ENCODE peak calls at places on chromosomes 2 and 18, in eight cellular contexts. A is fibroblast of the aortic adventitia, I is heart right ventricle, L is Calu3, C is AG04449, Q is AG04450, H is AG09319, W is mesothelial cell of epicardium. O is an unnamed sample.

GRCh38 chr18:62361288-62361687 is 36.2 kb downstream of the TNFRSF11A start:
- DNase-seq in A (no peak), I (no peak), L (no peak), C (no peak), Q (no peak), H (no peak), W (no peak), O (no peak)

GRCh38 chr2:197378494-197378972 is 56.3 kb downstream of the SF3B1 start:
- DNase-seq in A (peak), I (no peak), L (peak), C (no peak), Q (no peak), H (no peak), W (peak), O (no peak)

GRCh38 chr2:1721706-1722483 is 22.4 kb downstream of the PXDN start:
- DNase-seq in A (peak), I (no peak), L (no peak), C (peak), Q (no peak), H (no peak), W (no peak), O (peak)

GRCh38 chr2:241534293-241534692 is 24.3 kb upstream of the BOK start:
- DNase-seq in A (no peak), I (no peak), L (no peak), C (no peak), Q (no peak), H (no peak), W (no peak), O (no peak)

GRCh38 chr2:144456680-144457079 is 63.2 kb downstream of the ZEB2 start:
- DNase-seq in A (peak), I (peak), L (no peak), C (peak), Q (peak), H (peak), W (no peak), O (no peak)

GRCh38 chr2:23926289-23926749 is 604 bp downstream of the ATAD2B start:
- DNase-seq in A (no peak), I (no peak), L (peak), C (no peak), Q (no peak), H (no peak), W (peak), O (peak)

GRCh38 chr2:231387904-231388724 is 7.4 kb upstream of the B3GNT7 start:
- DNase-seq in A (peak), I (peak), L (peak), C (no peak), Q (no peak), H (no peak), W (no peak), O (no peak)

GRCh38 chr18:74476154-74476553 is 19.0 kb upstream of the DIPK1C start:
- DNase-seq in A (peak), I (peak), L (no peak), C (no peak), Q (no peak), H (no peak), W (peak), O (no peak)

GRCh38 chr18:8988262-8988871 is 114.1 kb upstream of the NDUFV2 start:
- DNase-seq in A (peak), I (peak), L (peak), C (no peak), Q (no peak), H (peak), W (peak), O (no peak)

GRCh38 chr2:12727641-12728040 is 10.9 kb downstream of the TRIB2 start:
- DNase-seq in A (no peak), I (no peak), L (no peak), C (no peak), Q (no peak), H (no peak), W (no peak), O (no peak)

GRCh38 chr2:228986961-228987360 is 284.1 kb downstream of the PID1 start:
- DNase-seq in A (no peak), I (no peak), L (no peak), C (no peak), Q (no peak), H (no peak), W (no peak), O (no peak)

GRCh38 chr2:182117203-182117602 is 131.6 kb downstream of the PPP1R1C start:
- DNase-seq in A (no peak), I (no peak), L (no peak), C (no peak), Q (no peak), H (no peak), W (no peak), O (no peak)

GRCh38 chr2:153074207-153074606 is 355.8 kb downstream of the ARL6IP6 start:
- DNase-seq in A (no peak), I (no peak), L (no peak), C (no peak), Q (no peak), H (no peak), W (no peak), O (no peak)

GRCh38 chr18:22391571-22392359 is 25.9 kb downstream of the CTAGE1 start:
- DNase-seq in A (peak), I (no peak), L (peak), C (peak), Q (peak), H (peak), W (peak), O (peak)

GRCh38 chr2:225288986-225289385 is 110.5 kb upstream of the NYAP2 start:
- DNase-seq in A (no peak), I (no peak), L (no peak), C (no peak), Q (no peak), H (no peak), W (no peak), O (no peak)

GRCh38 chr2:214226061-214226460 is 184.8 kb upstream of the VWC2L start:
- DNase-seq in A (no peak), I (no peak), L (no peak), C (no peak), Q (no peak), H (no peak), W (no peak), O (no peak)

GRCh38 chr18:52343138-52343537 is 3.1 kb downstream of the DCC start:
- DNase-seq in A (no peak), I (no peak), L (no peak), C (no peak), Q (no peak), H (no peak), W (no peak), O (no peak)

GRCh38 chr2:120486946-120487345 is 141.0 kb downstream of the INHBB start:
- DNase-seq in A (no peak), I (no peak), L (no peak), C (peak), Q (no peak), H (no peak), W (no peak), O (no peak)

GRCh38 chr18:39453882-39454281 is 1888.3 kb upstream of the CELF4 start:
- DNase-seq in A (peak), I (no peak), L (no peak), C (no peak), Q (peak), H (peak), W (no peak), O (no peak)

GRCh38 chr2:175957845-175958244 is 44.2 kb downstream of the LNPK start:
- DNase-seq in A (no peak), I (no peak), L (no peak), C (no peak), Q (no peak), H (no peak), W (no peak), O (no peak)

GRCh38 chr18:2564373-2564772 is 6.9 kb downstream of the METTL4 start:
- DNase-seq in A (no peak), I (no peak), L (no peak), C (no peak), Q (no peak), H (no peak), W (no peak), O (no peak)

GRCh38 chr2:109174214-109174613 is 45.2 kb downstream of the SH3RF3 start:
- DNase-seq in A (peak), I (no peak), L (no peak), C (no peak), Q (no peak), H (no peak), W (no peak), O (no peak)

GRCh38 chr2:45166229-45166890 is 157.1 kb upstream of the SIX2 start:
- DNase-seq in A (no peak), I (no peak), L (no peak), C (no peak), Q (no peak), H (no peak), W (no peak), O (no peak)

GRCh38 chr2:236195726-236196125 is 27.5 kb upstream of the GBX2 start:
- DNase-seq in A (no peak), I (no peak), L (no peak), C (no peak), Q (no peak), H (no peak), W (no peak), O (no peak)

GRCh38 chr18:31789409-31789808 is 28.7 kb upstream of the SLC25A52 start:
- DNase-seq in A (no peak), I (no peak), L (no peak), C (no peak), Q (no peak), H (no peak), W (no peak), O (no peak)

GRCh38 chr2:156005999-156006712 is 326.4 kb downstream of the NR4A2 start:
- DNase-seq in A (peak), I (no peak), L (no peak), C (no peak), Q (no peak), H (no peak), W (no peak), O (no peak)

GRCh38 chr18:58067611-58068010 is 23.6 kb downstream of the NEDD4L start:
- DNase-seq in A (no peak), I (no peak), L (no peak), C (no peak), Q (no peak), H (no peak), W (no peak), O (no peak)

GRCh38 chr2:105081006-105081701 is 43.3 kb downstream of the MRPS9 start:
- DNase-seq in A (peak), I (no peak), L (no peak), C (no peak), Q (no peak), H (no peak), W (no peak), O (no peak)

GRCh38 chr18:59691046-59691395 is 6.2 kb downstream of the CCBE1 start:
- DNase-seq in A (no peak), I (no peak), L (peak), C (no peak), Q (no peak), H (no peak), W (no peak), O (no peak)

GRCh38 chr2:117714110-117714509 is 100.4 kb upstream of the DDX18 start:
- DNase-seq in A (no peak), I (no peak), L (no peak), C (no peak), Q (no peak), H (no peak), W (no peak), O (no peak)

GRCh38 chr2:31238126-31238905 is 4.4 kb downstream of the EHD3 start:
- DNase-seq in A (no peak), I (no peak), L (no peak), C (no peak), Q (no peak), H (no peak), W (no peak), O (no peak)

DNA sequence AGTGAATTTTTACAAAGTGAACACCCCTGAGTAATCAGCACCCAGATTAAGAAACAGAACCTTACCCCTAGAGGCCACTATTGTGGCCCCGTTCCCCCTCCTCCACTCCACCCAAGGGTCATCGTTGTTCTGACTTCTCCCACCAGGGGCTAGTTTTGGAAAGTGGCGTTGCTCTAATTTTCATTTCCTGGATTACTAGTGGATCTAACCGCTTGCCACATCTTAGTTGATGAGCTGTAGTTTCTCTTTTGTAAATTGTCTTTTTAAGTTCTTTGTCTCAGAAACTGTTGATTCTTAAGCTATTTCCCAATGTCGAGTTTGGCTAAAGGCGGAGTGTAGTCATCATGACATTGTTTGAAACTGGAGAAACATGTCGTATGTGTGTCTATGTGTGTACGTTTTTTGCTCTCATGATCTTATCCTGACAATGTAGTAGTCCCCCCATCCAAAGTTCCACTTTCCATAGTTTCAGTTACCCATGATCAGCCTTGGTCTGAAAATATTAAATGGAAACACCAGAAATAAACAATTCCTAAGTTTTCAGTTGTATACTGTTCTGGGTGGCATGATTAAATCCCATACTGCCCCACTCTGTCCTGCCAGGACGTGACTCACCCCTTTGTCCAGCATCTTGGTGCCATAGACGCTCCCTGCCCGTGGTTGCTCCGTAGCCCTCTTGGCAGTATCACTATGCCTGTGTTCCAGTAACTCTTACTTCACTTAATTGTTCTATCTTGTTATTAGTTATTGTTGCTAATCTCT is 71.0 kb upstream of the SP3 start:
- DNase-seq in A (peak), I (peak), L (no peak), C (no peak), Q (no peak), H (no peak), W (no peak), O (no peak)
- TF ChIP-seq CTCF in A (peak), I (peak), L (no peak), C (no peak), Q (peak), H (peak), W (peak), O (no peak)

DNA sequence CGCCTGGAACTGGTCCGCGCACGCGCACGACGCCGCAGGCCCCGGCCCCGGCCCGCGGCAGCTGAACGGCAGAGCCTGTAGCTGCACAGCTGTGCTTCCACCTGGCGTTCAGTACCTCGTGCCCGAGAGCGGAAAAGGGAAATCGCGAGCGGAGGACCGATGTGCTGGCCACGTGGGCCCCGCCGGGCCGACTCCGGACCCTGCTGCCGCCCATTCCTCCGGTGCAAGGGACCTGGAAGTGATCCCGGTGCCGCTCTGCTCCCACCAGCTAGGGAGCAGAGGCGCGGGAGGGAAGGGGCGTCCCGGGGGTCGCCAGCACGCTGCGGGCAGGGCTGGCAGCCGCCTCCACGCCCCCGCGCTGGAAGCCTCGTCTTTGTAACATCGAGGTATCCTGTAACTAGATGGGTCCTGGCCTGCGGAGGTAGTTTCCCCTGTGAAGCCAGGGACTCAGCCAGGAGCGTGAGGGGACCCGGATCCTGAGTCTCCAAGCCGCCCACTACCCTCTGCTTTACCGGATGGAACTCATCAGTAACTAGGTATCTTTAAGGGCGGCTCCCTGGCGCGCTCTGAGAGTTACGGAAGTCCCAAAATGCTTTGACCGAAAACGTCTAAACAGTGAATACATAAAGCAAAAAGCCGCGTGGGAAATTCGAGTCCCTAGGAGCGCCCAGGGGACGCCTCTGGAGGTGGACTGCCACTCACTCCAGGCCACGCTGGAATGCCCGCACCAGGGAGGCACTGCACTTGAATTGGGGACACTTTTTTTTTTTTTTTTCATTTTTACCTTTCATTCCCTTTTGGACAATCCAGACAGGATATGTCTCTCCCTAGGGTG is 736 bp upstream of the ODC1 start:
- DNase-seq in A (peak), I (peak), L (peak), C (no peak), Q (peak), H (no peak), W (peak), O (peak)
- TF ChIP-seq CTCF in A (no peak), I (peak), L (no peak), C (peak), Q (no peak), H (no peak), W (no peak), O (no peak)

GRCh38 chr2:172427256-172427989 is at the start of gene ITGA6:
- DNase-seq in A (peak), I (peak), L (peak), C (no peak), Q (no peak), H (no peak), W (peak), O (no peak)
- TF ChIP-seq CTCF in A (no peak), I (peak), L (no peak), C (peak), Q (peak), H (no peak), W (no peak), O (no peak)

GRCh38 chr18:42072407-42072806 is 117.4 kb downstream of the PIK3C3 start:
- DNase-seq in A (no peak), I (no peak), L (no peak), C (no peak), Q (no peak), H (no peak), W (no peak), O (no peak)
- TF ChIP-seq CTCF in A (no peak), I (no peak), L (no peak), C (no peak), Q (peak), H (no peak), W (peak), O (no peak)

DNA sequence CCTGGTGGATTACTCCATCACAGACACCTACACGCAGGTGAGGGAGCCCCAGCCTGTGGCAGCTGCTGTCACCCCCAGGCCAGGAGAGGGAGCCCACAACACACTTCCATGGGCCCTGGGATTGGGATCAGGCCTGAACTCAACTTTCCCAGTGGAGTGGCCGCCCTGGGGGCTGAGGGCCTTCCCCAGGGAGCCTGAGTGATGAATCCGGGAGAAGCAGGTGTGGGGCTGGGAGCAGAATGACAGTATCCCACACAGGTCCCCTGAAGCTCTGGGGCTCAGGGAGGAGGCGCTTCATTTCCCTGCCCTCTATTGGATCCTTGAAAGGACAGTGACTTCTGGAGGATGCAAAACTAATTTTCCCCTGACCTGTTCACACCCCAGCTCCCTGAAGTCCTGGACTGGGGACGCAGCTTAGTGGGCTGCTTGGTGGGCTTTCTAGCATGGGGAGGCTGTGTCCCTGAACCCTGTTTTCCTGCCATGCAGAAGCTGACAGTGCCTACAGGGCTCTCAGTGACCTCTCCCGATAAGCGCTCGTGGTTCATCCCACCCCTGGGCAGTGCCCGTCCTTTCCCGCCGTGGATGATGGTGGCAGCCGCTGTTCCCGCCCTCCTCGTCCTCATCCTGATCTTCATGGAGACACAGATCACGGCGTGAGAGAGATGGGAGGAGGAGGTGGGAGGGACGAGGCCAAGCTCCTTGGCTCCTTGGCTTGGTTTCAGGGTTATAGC is 11.0 kb downstream of the SLC4A3 start:
- DNase-seq in A (no peak), I (no peak), L (peak), C (no peak), Q (no peak), H (no peak), W (no peak), O (no peak)
- TF ChIP-seq CTCF in A (peak), I (peak), L (no peak), C (peak), Q (peak), H (no peak), W (no peak), O (no peak)

GRCh38 chr2:226799976-226800940 is 638 bp upstream of the IRS1 start:
- DNase-seq in A (peak), I (no peak), L (no peak), C (no peak), Q (no peak), H (no peak), W (no peak), O (no peak)
- TF ChIP-seq CTCF in A (no peak), I (peak), L (peak), C (no peak), Q (no peak), H (no peak), W (peak), O (no peak)